ENCODE peak calls at places on chromosomes 4 and X, in seven cellular contexts. One of them, this sample, is unnamed.

GRCh38 chr4:136562842-136563241 is 969.5 kb downstream of the PCDH18 start:
- DNase-seq in HCT116: no peak
- DNase-seq in uterus: no peak
- DNase-seq in upper lobe of left lung: no peak
- DNase-seq in testis: no peak
- DNase-seq in body of pancreas: no peak
- DNase-seq in prostate gland: no peak
- DNase-seq in this sample: no peak

GRCh38 chrX:24268786-24269185 is 45.1 kb downstream of the SUPT20HL2 start:
- DNase-seq in HCT116: no peak
- DNase-seq in uterus: no peak
- DNase-seq in upper lobe of left lung: no peak
- DNase-seq in testis: no peak
- DNase-seq in body of pancreas: no peak
- DNase-seq in prostate gland: no peak
- DNase-seq in this sample: no peak

GRCh38 chr4:118352843-118353373 is at the start of gene PRSS12:
- DNase-seq in HCT116: peak
- DNase-seq in uterus: no peak
- DNase-seq in upper lobe of left lung: peak
- DNase-seq in testis: peak
- DNase-seq in body of pancreas: peak
- DNase-seq in prostate gland: peak
- DNase-seq in this sample: peak

GRCh38 chr4:8775751-8776355 is 95.8 kb downstream of the HMX1 start:
- DNase-seq in HCT116: no peak
- DNase-seq in uterus: no peak
- DNase-seq in upper lobe of left lung: no peak
- DNase-seq in testis: no peak
- DNase-seq in body of pancreas: no peak
- DNase-seq in prostate gland: no peak
- DNase-seq in this sample: no peak

GRCh38 chrX:54838583-54838982 is 31.0 kb downstream of the MAGED2 start:
- DNase-seq in HCT116: no peak
- DNase-seq in uterus: no peak
- DNase-seq in upper lobe of left lung: no peak
- DNase-seq in testis: no peak
- DNase-seq in body of pancreas: no peak
- DNase-seq in prostate gland: no peak
- DNase-seq in this sample: no peak

GRCh38 chrX:153526801-153527599 is 9.6 kb downstream of the ATP2B3 start:
- DNase-seq in HCT116: no peak
- DNase-seq in uterus: no peak
- DNase-seq in upper lobe of left lung: no peak
- DNase-seq in testis: no peak
- DNase-seq in body of pancreas: no peak
- DNase-seq in prostate gland: no peak
- DNase-seq in this sample: no peak

GRCh38 chr4:47374477-47374876 is 89.0 kb downstream of the COMMD8 start:
- DNase-seq in HCT116: no peak
- DNase-seq in uterus: peak
- DNase-seq in upper lobe of left lung: no peak
- DNase-seq in testis: no peak
- DNase-seq in body of pancreas: no peak
- DNase-seq in prostate gland: no peak
- DNase-seq in this sample: no peak

GRCh38 chr4:185115827-185116232 is 27.2 kb upstream of the SLC25A4 start:
- DNase-seq in HCT116: no peak
- DNase-seq in uterus: peak
- DNase-seq in upper lobe of left lung: no peak
- DNase-seq in testis: peak
- DNase-seq in body of pancreas: peak
- DNase-seq in prostate gland: peak
- DNase-seq in this sample: no peak

GRCh38 chrX:122113376-122113775 is 1066.0 kb downstream of the GLUD2 start:
- DNase-seq in HCT116: no peak
- DNase-seq in uterus: no peak
- DNase-seq in upper lobe of left lung: no peak
- DNase-seq in testis: no peak
- DNase-seq in body of pancreas: no peak
- DNase-seq in prostate gland: no peak
- DNase-seq in this sample: peak

GRCh38 chrX:100750901-100751300 is 19.0 kb upstream of the SYTL4 start:
- DNase-seq in HCT116: no peak
- DNase-seq in uterus: no peak
- DNase-seq in upper lobe of left lung: no peak
- DNase-seq in testis: no peak
- DNase-seq in body of pancreas: no peak
- DNase-seq in prostate gland: no peak
- DNase-seq in this sample: no peak

GRCh38 chr4:68299492-68300457 is 50.1 kb downstream of the YTHDC1 start:
- DNase-seq in HCT116: no peak
- DNase-seq in uterus: no peak
- DNase-seq in upper lobe of left lung: no peak
- DNase-seq in testis: no peak
- DNase-seq in body of pancreas: no peak
- DNase-seq in prostate gland: no peak
- DNase-seq in this sample: no peak

GRCh38 chr4:75800972-75801371 is 76.6 kb downstream of the USO1 start:
- DNase-seq in HCT116: no peak
- DNase-seq in uterus: no peak
- DNase-seq in upper lobe of left lung: no peak
- DNase-seq in testis: no peak
- DNase-seq in body of pancreas: no peak
- DNase-seq in prostate gland: no peak
- DNase-seq in this sample: no peak

GRCh38 chrX:23805379-23805778 is 22.4 kb downstream of the SAT1 start:
- DNase-seq in HCT116: no peak
- DNase-seq in uterus: no peak
- DNase-seq in upper lobe of left lung: no peak
- DNase-seq in testis: no peak
- DNase-seq in body of pancreas: no peak
- DNase-seq in prostate gland: no peak
- DNase-seq in this sample: no peak

GRCh38 chrX:111445485-111445884 is 33.5 kb upstream of the DCX start:
- DNase-seq in HCT116: peak
- DNase-seq in uterus: no peak
- DNase-seq in upper lobe of left lung: no peak
- DNase-seq in testis: no peak
- DNase-seq in body of pancreas: no peak
- DNase-seq in prostate gland: no peak
- DNase-seq in this sample: no peak

GRCh38 chrX:338836-339400 is 20.3 kb upstream of the GTPBP6 start:
- DNase-seq in HCT116: no peak
- DNase-seq in uterus: no peak
- DNase-seq in upper lobe of left lung: peak
- DNase-seq in testis: no peak
- DNase-seq in body of pancreas: no peak
- DNase-seq in prostate gland: no peak
- DNase-seq in this sample: no peak

GRCh38 chrX:23048806-23049573 is 49.2 kb downstream of the DDX53 start:
- DNase-seq in HCT116: no peak
- DNase-seq in uterus: no peak
- DNase-seq in upper lobe of left lung: no peak
- DNase-seq in testis: no peak
- DNase-seq in body of pancreas: no peak
- DNase-seq in prostate gland: no peak
- DNase-seq in this sample: no peak

GRCh38 chr4:110007217-110007616 is 94.5 kb downstream of the EGF start:
- DNase-seq in HCT116: no peak
- DNase-seq in uterus: no peak
- DNase-seq in upper lobe of left lung: no peak
- DNase-seq in testis: no peak
- DNase-seq in body of pancreas: no peak
- DNase-seq in prostate gland: no peak
- DNase-seq in this sample: no peak

GRCh38 chr4:110009526-110009925 is 96.8 kb downstream of the EGF start:
- DNase-seq in HCT116: no peak
- DNase-seq in uterus: no peak
- DNase-seq in upper lobe of left lung: no peak
- DNase-seq in testis: no peak
- DNase-seq in body of pancreas: no peak
- DNase-seq in prostate gland: no peak
- DNase-seq in this sample: no peak

GRCh38 chr4:110003401-110004187 is 90.9 kb downstream of the EGF start:
- DNase-seq in HCT116: no peak
- DNase-seq in uterus: no peak
- DNase-seq in upper lobe of left lung: no peak
- DNase-seq in testis: no peak
- DNase-seq in body of pancreas: no peak
- DNase-seq in prostate gland: no peak
- DNase-seq in this sample: no peak

GRCh38 chr4:110008540-110008939 is 95.9 kb downstream of the EGF start:
- DNase-seq in HCT116: no peak
- DNase-seq in uterus: no peak
- DNase-seq in upper lobe of left lung: no peak
- DNase-seq in testis: no peak
- DNase-seq in body of pancreas: no peak
- DNase-seq in prostate gland: no peak
- DNase-seq in this sample: no peak

GRCh38 chr4:110005461-110006056 is 92.9 kb downstream of the EGF start:
- DNase-seq in HCT116: peak
- DNase-seq in uterus: no peak
- DNase-seq in upper lobe of left lung: no peak
- DNase-seq in testis: no peak
- DNase-seq in body of pancreas: no peak
- DNase-seq in prostate gland: no peak
- DNase-seq in this sample: no peak
- TF ChIP-seq CTCF in HCT116: peak
- TF ChIP-seq CTCF in uterus: peak
- TF ChIP-seq CTCF in upper lobe of left lung: no peak
- TF ChIP-seq CTCF in testis: peak
- TF ChIP-seq CTCF in body of pancreas: peak
- TF ChIP-seq CTCF in prostate gland: peak
- TF ChIP-seq CTCF in this sample: no peak

GRCh38 chr4:82988323-82988832 is 22.2 kb downstream of the LIN54 start:
- DNase-seq in HCT116: no peak
- DNase-seq in uterus: no peak
- DNase-seq in upper lobe of left lung: no peak
- DNase-seq in testis: no peak
- DNase-seq in body of pancreas: no peak
- DNase-seq in prostate gland: no peak
- DNase-seq in this sample: no peak

GRCh38 chr4:82989567-82990429 is 20.8 kb downstream of the LIN54 start:
- DNase-seq in HCT116: no peak
- DNase-seq in uterus: no peak
- DNase-seq in upper lobe of left lung: no peak
- DNase-seq in testis: no peak
- DNase-seq in body of pancreas: no peak
- DNase-seq in prostate gland: no peak
- DNase-seq in this sample: no peak

GRCh38 chr4:82981116-82981515 is 29.5 kb downstream of the LIN54 start:
- DNase-seq in HCT116: no peak
- DNase-seq in uterus: no peak
- DNase-seq in upper lobe of left lung: no peak
- DNase-seq in testis: no peak
- DNase-seq in body of pancreas: no peak
- DNase-seq in prostate gland: no peak
- DNase-seq in this sample: no peak

GRCh38 chr4:82983450-82983849 is 27.2 kb downstream of the LIN54 start:
- DNase-seq in HCT116: no peak
- DNase-seq in uterus: no peak
- DNase-seq in upper lobe of left lung: no peak
- DNase-seq in testis: no peak
- DNase-seq in body of pancreas: no peak
- DNase-seq in prostate gland: no peak
- DNase-seq in this sample: no peak

GRCh38 chr4:82984459-82984858 is 26.2 kb downstream of the LIN54 start:
- DNase-seq in HCT116: peak
- DNase-seq in uterus: no peak
- DNase-seq in upper lobe of left lung: no peak
- DNase-seq in testis: no peak
- DNase-seq in body of pancreas: no peak
- DNase-seq in prostate gland: no peak
- DNase-seq in this sample: no peak
- TF ChIP-seq POLR2A in HCT116: no peak
- TF ChIP-seq POLR2A in uterus: no peak
- TF ChIP-seq POLR2A in upper lobe of left lung: no peak
- TF ChIP-seq POLR2A in testis: no peak
- TF ChIP-seq POLR2A in body of pancreas: no peak
- TF ChIP-seq POLR2A in prostate gland: no peak
- TF ChIP-seq POLR2A in this sample: no peak

DNA sequence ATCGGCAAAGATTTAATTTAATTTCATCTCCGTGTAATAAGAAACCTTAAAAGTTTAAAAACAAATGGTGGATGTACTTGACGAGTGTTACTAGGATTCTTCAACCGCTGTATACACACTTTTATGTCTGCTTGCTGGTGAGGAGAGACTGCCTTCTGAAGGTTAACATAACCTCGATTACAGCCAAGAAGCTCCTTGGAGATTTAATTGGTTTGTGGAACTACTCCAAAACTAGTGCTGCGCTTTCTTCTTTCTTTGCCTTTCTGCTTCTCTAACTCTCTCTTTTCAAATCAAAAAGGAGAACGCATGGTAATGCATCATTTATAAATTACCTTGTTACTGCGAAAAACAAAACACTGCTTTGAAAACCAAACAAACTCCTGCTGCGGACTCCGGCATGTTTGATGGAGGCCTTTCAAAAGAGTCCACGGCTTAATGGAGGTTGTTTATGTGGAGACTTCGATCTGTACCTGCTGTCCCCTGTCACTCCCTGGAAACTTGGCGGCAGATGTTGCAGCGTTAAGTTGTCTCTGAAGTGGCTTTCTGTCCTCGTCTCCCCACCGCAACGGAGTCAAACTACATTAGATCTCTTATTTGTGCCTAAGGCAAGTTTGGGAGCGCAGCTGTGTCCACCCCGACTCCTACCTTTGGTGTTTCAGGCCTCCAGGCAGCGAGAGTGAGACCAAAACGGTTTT is 108.9 kb downstream of the ANTXR2 start:
- DNase-seq in HCT116: no peak
- DNase-seq in uterus: no peak
- DNase-seq in upper lobe of left lung: no peak
- DNase-seq in testis: no peak
- DNase-seq in body of pancreas: no peak
- DNase-seq in prostate gland: no peak
- DNase-seq in this sample: no peak
- H3K4me3 ChIP-seq in HCT116: no peak
- H3K4me3 ChIP-seq in uterus: no peak
- H3K4me3 ChIP-seq in upper lobe of left lung: no peak
- H3K4me3 ChIP-seq in testis: peak
- H3K4me3 ChIP-seq in body of pancreas: no peak
- H3K4me3 ChIP-seq in prostate gland: no peak
- H3K4me3 ChIP-seq in this sample: no peak

DNA sequence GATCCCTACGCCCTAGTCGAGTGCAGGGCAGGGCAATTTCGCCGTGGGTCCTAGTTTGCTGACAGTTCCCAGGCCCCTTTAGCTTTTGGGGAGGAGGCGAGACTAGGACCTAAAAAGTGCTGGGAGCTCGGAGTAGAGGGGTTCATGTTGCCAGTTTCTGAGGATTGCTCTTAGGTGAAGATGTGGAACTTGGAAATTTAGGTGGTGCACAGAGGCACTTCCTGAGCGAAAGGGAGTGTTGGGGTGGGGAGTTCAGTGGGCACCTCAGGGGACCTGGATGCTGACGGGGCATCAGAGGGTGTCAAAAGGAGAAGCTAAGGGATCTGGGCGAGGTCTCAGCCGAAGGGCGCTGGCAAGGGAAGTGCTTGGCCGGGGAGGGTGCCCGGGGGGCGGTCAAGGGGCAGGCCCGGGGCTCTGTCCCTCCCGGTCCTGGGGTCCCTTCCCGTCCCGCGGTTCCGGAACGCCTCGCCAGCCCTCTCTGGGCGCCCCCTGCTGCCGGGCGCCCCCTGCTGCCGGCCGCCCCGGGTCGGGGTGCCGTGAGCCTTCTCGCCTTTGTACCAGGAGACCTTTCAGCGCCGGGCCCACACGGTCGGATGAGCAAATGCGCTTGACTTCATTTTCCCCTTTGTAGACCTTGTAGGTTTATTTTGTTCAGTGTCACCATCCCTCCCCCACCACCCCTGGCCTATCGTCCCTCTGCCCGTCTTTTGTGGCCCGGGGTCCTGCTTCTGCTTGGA is 3.0 kb upstream of the PHOX2B start:
- DNase-seq in HCT116: no peak
- DNase-seq in uterus: no peak
- DNase-seq in upper lobe of left lung: peak
- DNase-seq in testis: no peak
- DNase-seq in body of pancreas: no peak
- DNase-seq in prostate gland: no peak
- DNase-seq in this sample: no peak
- TF ChIP-seq CTCF in HCT116: no peak
- TF ChIP-seq CTCF in uterus: no peak
- TF ChIP-seq CTCF in upper lobe of left lung: no peak
- TF ChIP-seq CTCF in testis: no peak
- TF ChIP-seq CTCF in body of pancreas: no peak
- TF ChIP-seq CTCF in prostate gland: no peak
- TF ChIP-seq CTCF in this sample: no peak

This sample was measured in lower leg skin.